ENCODE peak calls at places on chromosomes 2 and 18, in six cellular contexts. E is fibroblast of the aortic adventitia, N is small intestine, L is foreskin fibroblast, G is OCI-LY7, K is colonic mucosa. X is an unnamed sample.

GRCh38 chr2:3651686-3652516 is 6.1 kb upstream of the ALLC start:
- DNase-seq in E (peak), N (peak), L (no peak), G (peak), K (peak), X (peak)

GRCh38 chr2:191506515-191506914 is 171.4 kb upstream of the NABP1 start:
- DNase-seq in E (no peak), N (no peak), L (no peak), G (no peak), K (no peak), X (no peak)

GRCh38 chr18:34976534-34976898 is 64.7 kb upstream of the MAPRE2 start:
- DNase-seq in E (no peak), N (no peak), L (no peak), G (no peak), K (no peak), X (no peak)

GRCh38 chr2:178008636-178009289 is 63.8 kb downstream of the PDE11A start:
- DNase-seq in E (peak), N (peak), L (no peak), G (no peak), K (peak), X (no peak)

GRCh38 chr2:24831736-24832421 is 38.7 kb downstream of the CENPO start:
- DNase-seq in E (no peak), N (peak), L (no peak), G (no peak), K (no peak), X (no peak)

GRCh38 chr2:154452906-154453493 is 245.5 kb upstream of the KCNJ3 start:
- DNase-seq in E (peak), N (peak), L (no peak), G (peak), K (no peak), X (no peak)

GRCh38 chr18:26547302-26548143 is 830 bp downstream of the KCTD1 start:
- DNase-seq in E (peak), N (peak), L (peak), G (peak), K (peak), X (peak)

GRCh38 chr2:66440011-66440542 is 5.2 kb downstream of the MEIS1 start:
- DNase-seq in E (peak), N (no peak), L (peak), G (no peak), K (no peak), X (no peak)

GRCh38 chr2:211351998-211352397 is 795.6 kb downstream of the CPS1 start:
- DNase-seq in E (no peak), N (no peak), L (no peak), G (no peak), K (no peak), X (no peak)

GRCh38 chr2:25165992-25166618 is 2.3 kb downstream of the POMC start:
- DNase-seq in E (no peak), N (peak), L (no peak), G (peak), K (peak), X (no peak)

GRCh38 chr2:188937228-188938220 is 36.6 kb upstream of the COL3A1 start:
- DNase-seq in E (peak), N (no peak), L (peak), G (no peak), K (no peak), X (no peak)

GRCh38 chr2:188285049-188285448 is 6.6 kb upstream of the GULP1 start:
- DNase-seq in E (peak), N (peak), L (no peak), G (no peak), K (no peak), X (no peak)

GRCh38 chr2:127423476-127423840 is 5.2 kb downstream of the PROC start:
- DNase-seq in E (no peak), N (peak), L (no peak), G (no peak), K (peak), X (no peak)

GRCh38 chr2:136751406-136751805 is 13.9 kb upstream of the THSD7B start:
- DNase-seq in E (no peak), N (no peak), L (no peak), G (no peak), K (no peak), X (no peak)

GRCh38 chr2:236888766-236889035 is 197.0 kb upstream of the COPS8 start:
- DNase-seq in E (no peak), N (no peak), L (no peak), G (no peak), K (no peak), X (no peak)

GRCh38 chr2:121686218-121686617 is 37.0 kb upstream of the CLASP1 start:
- DNase-seq in E (no peak), N (no peak), L (no peak), G (no peak), K (no peak), X (no peak)

GRCh38 chr2:237602409-237602808 is 11.9 kb upstream of the RAB17 start:
- DNase-seq in E (no peak), N (no peak), L (no peak), G (no peak), K (no peak), X (no peak)

GRCh38 chr2:47653909-47654789 is 128.8 kb upstream of the MSH6 start:
- DNase-seq in E (no peak), N (peak), L (no peak), G (peak), K (peak), X (no peak)

GRCh38 chr2:95047629-95048510 is 22.4 kb downstream of the MAL start:
- DNase-seq in E (no peak), N (no peak), L (no peak), G (no peak), K (no peak), X (no peak)

GRCh38 chr2:148565272-148565894 is 79.2 kb upstream of the EPC2 start:
- DNase-seq in E (no peak), N (no peak), L (no peak), G (no peak), K (no peak), X (no peak)

GRCh38 chr18:34031810-34032209 is 192.9 kb downstream of the NOL4 start:
- DNase-seq in E (peak), N (no peak), L (no peak), G (no peak), K (no peak), X (no peak)

GRCh38 chr2:45746888-45747287 is 95.4 kb downstream of the PRKCE start:
- DNase-seq in E (no peak), N (no peak), L (peak), G (no peak), K (no peak), X (no peak)

DNA sequence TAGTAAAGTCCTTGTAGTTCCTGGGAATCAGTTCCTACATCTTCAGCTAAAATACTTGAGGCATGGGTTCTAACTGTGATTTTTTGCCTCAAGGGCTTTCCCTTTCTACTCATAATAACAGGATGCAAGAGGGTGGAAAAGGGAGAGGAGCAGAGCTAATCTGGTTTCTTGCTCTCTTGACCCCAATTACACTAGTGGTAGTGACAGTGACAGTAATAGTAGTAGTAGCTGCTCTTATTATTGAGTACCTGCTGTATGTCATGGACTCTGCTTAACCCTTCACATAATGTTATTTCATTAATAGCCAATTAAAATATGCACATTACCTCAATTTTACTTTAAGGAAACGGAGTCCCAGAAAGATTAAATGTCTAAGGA is 214.8 kb upstream of the HNRNPA3 start:
- DNase-seq in E (no peak), N (no peak), L (no peak), G (no peak), K (no peak), X (no peak)
- H3K4me3 ChIP-seq in E (no peak), N (no peak), L (no peak), G (no peak), K (no peak), X (no peak)

GRCh38 chr2:120245520-120245835 is 7.2 kb upstream of the RALB start:
- DNase-seq in E (peak), N (peak), L (no peak), G (no peak), K (peak), X (no peak)

GRCh38 chr2:120243875-120244553 is 8.6 kb upstream of the RALB start:
- DNase-seq in E (no peak), N (no peak), L (no peak), G (no peak), K (no peak), X (no peak)

GRCh38 chr2:120243211-120243610 is 9.4 kb upstream of the RALB start:
- DNase-seq in E (no peak), N (peak), L (peak), G (no peak), K (no peak), X (no peak)

GRCh38 chr2:120245933-120246332 is 6.7 kb upstream of the RALB start:
- DNase-seq in E (no peak), N (no peak), L (no peak), G (no peak), K (peak), X (no peak)

DNA sequence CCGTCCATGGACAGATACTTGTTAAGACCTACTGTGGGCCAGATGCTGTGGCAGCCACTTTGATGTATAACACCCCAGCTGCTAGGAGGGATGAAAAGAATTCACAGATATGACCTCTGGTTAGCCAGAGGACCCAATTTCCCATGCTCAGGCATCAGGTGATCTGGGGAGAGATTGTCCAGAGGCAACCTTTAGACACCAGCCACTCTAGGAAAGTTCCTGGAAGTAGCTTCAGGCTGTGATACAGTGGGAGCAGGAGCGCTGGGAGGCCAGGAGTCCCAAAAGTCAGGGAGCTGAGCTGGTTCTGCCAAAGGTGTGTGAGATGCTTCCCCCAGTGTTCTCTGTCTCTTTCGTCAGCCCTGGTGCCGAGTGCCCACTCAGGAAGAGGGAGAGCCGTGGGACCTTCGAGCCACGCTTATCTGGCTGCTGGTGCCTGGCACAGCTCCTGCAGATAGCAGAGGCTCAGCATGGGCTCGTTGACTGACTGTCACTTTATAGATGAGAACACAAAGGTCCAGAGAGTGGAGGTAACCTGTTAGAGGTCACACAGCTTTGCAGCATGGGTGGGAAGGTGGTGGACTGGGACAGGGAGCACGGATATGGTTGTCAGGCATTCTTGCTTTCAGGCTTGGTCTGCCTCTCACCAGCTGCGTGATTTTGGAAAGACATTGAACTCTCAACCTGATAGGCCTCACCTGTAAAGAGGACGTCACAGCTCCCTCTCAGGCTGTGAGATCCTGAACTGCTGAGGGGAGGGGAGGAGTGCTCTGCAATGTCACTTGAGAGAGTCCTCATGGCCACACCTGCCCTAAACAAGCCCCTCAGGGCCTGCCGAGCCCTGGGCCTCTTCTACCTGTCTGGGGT is 7.8 kb upstream of the RALB start:
- DNase-seq in E (no peak), N (peak), L (no peak), G (no peak), K (no peak), X (no peak)
- H3K4me3 ChIP-seq in E (no peak), N (no peak), L (no peak), G (no peak), K (no peak), X (no peak)

DNA sequence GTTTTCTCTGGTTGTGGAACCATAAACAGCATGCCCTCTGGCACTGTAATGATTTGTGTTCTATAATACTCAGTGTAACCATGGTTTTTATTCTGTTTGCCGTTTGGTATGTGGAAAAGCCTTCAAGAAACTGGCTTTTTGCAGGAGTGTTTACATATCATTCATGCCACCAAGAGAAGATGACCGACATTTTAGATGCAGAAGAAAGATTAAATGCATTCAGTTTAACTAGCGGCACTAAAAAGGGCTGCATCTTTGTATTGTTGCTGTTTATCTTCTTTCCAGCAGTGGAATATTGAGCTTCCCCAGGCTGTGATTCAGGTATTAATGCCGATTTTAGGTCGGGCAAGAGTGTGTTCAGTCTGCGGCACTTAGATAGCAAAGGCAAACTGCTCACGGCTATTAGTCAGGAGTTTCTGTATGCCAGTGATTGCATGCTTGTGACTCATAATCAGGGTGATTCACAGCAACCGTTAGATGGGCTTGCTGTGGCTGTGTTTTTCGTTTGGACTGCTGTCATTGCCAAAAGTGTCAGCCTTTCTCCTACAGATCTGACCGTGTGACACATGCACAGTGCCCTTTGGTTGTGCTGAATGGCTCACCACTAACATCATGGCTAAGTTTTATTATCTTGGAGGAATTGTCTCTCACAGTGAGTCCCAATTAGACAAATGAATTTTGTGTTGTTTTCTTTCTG is 479.7 kb downstream of the PARD3B start:
- DNase-seq in E (peak), N (peak), L (peak), G (no peak), K (peak), X (peak)
- H3K4me3 ChIP-seq in E (no peak), N (no peak), L (peak), G (no peak), K (no peak), X (no peak)

GRCh38 chr2:11067221-11068078 is 87.8 kb upstream of the SLC66A3 start:
- DNase-seq in E (no peak), N (no peak), L (no peak), G (no peak), K (no peak), X (no peak)

GRCh38 chr2:11068079-11068741 is 87.1 kb upstream of the SLC66A3 start:
- DNase-seq in E (no peak), N (no peak), L (no peak), G (no peak), K (no peak), X (no peak)

GRCh38 chr2:11068856-11069526 is 86.3 kb upstream of the SLC66A3 start:
- DNase-seq in E (no peak), N (no peak), L (no peak), G (no peak), K (no peak), X (no peak)

GRCh38 chr2:11071207-11071606 is 84.1 kb upstream of the SLC66A3 start:
- DNase-seq in E (peak), N (peak), L (no peak), G (no peak), K (peak), X (no peak)

DNA sequence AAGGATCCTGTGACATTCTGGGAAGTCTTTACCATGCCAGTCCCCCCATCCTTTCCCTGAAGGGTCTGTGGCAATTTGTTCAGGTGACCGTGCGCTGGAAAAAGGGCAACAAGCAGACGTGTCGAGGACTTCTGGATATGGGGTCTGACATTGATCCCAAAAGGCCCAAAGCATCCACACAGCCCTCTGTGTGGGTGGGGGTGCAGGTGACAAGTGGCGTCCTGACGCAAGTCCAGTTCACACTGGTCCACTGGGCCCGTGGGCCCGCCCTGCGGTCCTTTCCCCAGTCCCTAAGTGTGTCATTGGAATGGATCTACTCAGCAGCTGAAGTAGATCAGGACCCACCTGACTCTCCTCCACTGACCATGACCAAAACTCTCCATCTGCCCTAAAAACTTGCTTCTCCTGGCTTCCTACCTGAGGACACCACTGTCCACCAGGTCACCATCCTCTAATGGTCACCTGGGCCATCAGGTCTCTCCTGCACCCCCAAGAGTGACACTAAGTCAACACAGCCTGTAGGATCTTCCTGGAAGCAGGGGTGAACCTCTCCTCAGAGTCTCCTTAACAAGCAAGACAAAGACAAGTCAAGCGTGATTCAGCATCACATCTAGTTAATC is 85.6 kb upstream of the SLC66A3 start:
- DNase-seq in E (no peak), N (no peak), L (no peak), G (no peak), K (no peak), X (no peak)
- H3K4me3 ChIP-seq in E (no peak), N (no peak), L (no peak), G (no peak), K (no peak), X (no peak)

GRCh38 chr18:79911009-79911870 is 40.2 kb downstream of the SLC66A2 start:
- DNase-seq in E (no peak), N (no peak), L (no peak), G (no peak), K (no peak), X (peak)
- H3K4me3 ChIP-seq in E (no peak), N (no peak), L (no peak), G (no peak), K (no peak), X (no peak)

GRCh38 chr2:217938038-217938437 is 64.8 kb downstream of the TNS1 start:
- DNase-seq in E (no peak), N (no peak), L (no peak), G (no peak), K (no peak), X (peak)
- H3K4me3 ChIP-seq in E (no peak), N (no peak), L (no peak), G (no peak), K (peak), X (peak)

GRCh38 chr2:199452200-199452990 is 5.3 kb downstream of the SATB2 start:
- DNase-seq in E (no peak), N (no peak), L (no peak), G (no peak), K (no peak), X (no peak)
- H3K4me3 ChIP-seq in E (no peak), N (no peak), L (no peak), G (peak), K (no peak), X (no peak)

GRCh38 chr2:161243873-161244272 is 64.4 kb upstream of the PSMD14 start:
- DNase-seq in E (no peak), N (no peak), L (no peak), G (peak), K (no peak), X (no peak)
- H3K4me3 ChIP-seq in E (no peak), N (no peak), L (no peak), G (peak), K (no peak), X (no peak)

X was measured in aorta.